ENCODE peak calls at places on chromosome 9, in five cellular contexts. One of them, this sample, is unnamed.

GRCh38 chr9:93471135-93471534 is 17.8 kb upstream of the FAM120AOS start:
- DNase-seq in heart left ventricle: no peak
- DNase-seq in neural crest cell: no peak
- DNase-seq in IMR-90: no peak
- DNase-seq in Peyer's patch: no peak
- DNase-seq in this sample: no peak

GRCh38 chr9:93671030-93671358 is 94.6 kb downstream of the PHF2 start:
- DNase-seq in IMR-90: no peak
- DNase-seq in neural crest cell: no peak
- DNase-seq in heart left ventricle: no peak
- DNase-seq in Peyer's patch: peak; percentile 1
- DNase-seq in this sample: no peak

GRCh38 chr9:92035687-92036410 is 79.4 kb downstream of the SPTLC1 start:
- DNase-seq in IMR-90: peak; percentile 94
- DNase-seq in neural crest cell: no peak
- DNase-seq in Peyer's patch: no peak
- DNase-seq in heart left ventricle: peak; percentile 27
- DNase-seq in this sample: no peak

GRCh38 chr9:121059998-121060636 is 10.0 kb upstream of the C5 start:
- DNase-seq in heart left ventricle: peak; percentile 27
- DNase-seq in Peyer's patch: no peak
- DNase-seq in neural crest cell: peak; percentile 32
- DNase-seq in IMR-90: peak; percentile 84
- DNase-seq in this sample: no peak

GRCh38 chr9:98128316-98128715 is 9.3 kb upstream of the TRIM14 start:
- DNase-seq in heart left ventricle: no peak
- DNase-seq in IMR-90: no peak
- DNase-seq in neural crest cell: no peak
- DNase-seq in Peyer's patch: no peak
- DNase-seq in this sample: no peak

GRCh38 chr9:19998823-19999455 is 210.1 kb upstream of the SLC24A2 start:
- DNase-seq in IMR-90: no peak
- DNase-seq in neural crest cell: no peak
- DNase-seq in Peyer's patch: no peak
- DNase-seq in heart left ventricle: no peak
- DNase-seq in this sample: no peak

GRCh38 chr9:129609486-129610192 is 11.3 kb downstream of the C9orf50 start:
- DNase-seq in neural crest cell: no peak
- DNase-seq in IMR-90: no peak
- DNase-seq in Peyer's patch: peak; percentile 66
- DNase-seq in heart left ventricle: peak; percentile 46
- DNase-seq in this sample: no peak

GRCh38 chr9:38671748-38672147 is 48.2 kb downstream of the FAM240B start:
- DNase-seq in IMR-90: no peak
- DNase-seq in Peyer's patch: no peak
- DNase-seq in neural crest cell: no peak
- DNase-seq in heart left ventricle: no peak
- DNase-seq in this sample: peak; percentile 16

GRCh38 chr9:34384368-34385165 is 7.9 kb upstream of the MYORG start:
- DNase-seq in IMR-90: no peak
- DNase-seq in Peyer's patch: no peak
- DNase-seq in neural crest cell: no peak
- DNase-seq in heart left ventricle: no peak
- DNase-seq in this sample: peak; percentile 29

GRCh38 chr9:106897681-106898080 is 34.7 kb downstream of the ZNF462 start:
- DNase-seq in IMR-90: no peak
- DNase-seq in Peyer's patch: no peak
- DNase-seq in neural crest cell: no peak
- DNase-seq in heart left ventricle: no peak
- DNase-seq in this sample: no peak

GRCh38 chr9:23492126-23493002 is 333.7 kb downstream of the ELAVL2 start:
- DNase-seq in Peyer's patch: no peak
- DNase-seq in heart left ventricle: no peak
- DNase-seq in neural crest cell: peak; percentile 21
- DNase-seq in IMR-90: peak; percentile 0
- DNase-seq in this sample: no peak

GRCh38 chr9:131545003-131545785 is at the start of gene PRRT1B:
- DNase-seq in IMR-90: no peak
- DNase-seq in neural crest cell: no peak
- DNase-seq in heart left ventricle: no peak
- DNase-seq in Peyer's patch: no peak
- DNase-seq in this sample: no peak

GRCh38 chr9:130448035-130448624 is 3.4 kb downstream of the ASS1 start:
- DNase-seq in IMR-90: peak; percentile 57
- DNase-seq in Peyer's patch: no peak
- DNase-seq in heart left ventricle: no peak
- DNase-seq in neural crest cell: no peak
- DNase-seq in this sample: no peak

GRCh38 chr9:97889941-97890557 is 32.3 kb downstream of the TRMO start:
- DNase-seq in neural crest cell: peak; percentile 45
- DNase-seq in Peyer's patch: peak; percentile 47
- DNase-seq in IMR-90: no peak
- DNase-seq in heart left ventricle: no peak
- DNase-seq in this sample: no peak

GRCh38 chr9:109414125-109414785 is 83.9 kb downstream of the PTPN3 start:
- DNase-seq in heart left ventricle: no peak
- DNase-seq in neural crest cell: no peak
- DNase-seq in IMR-90: no peak
- DNase-seq in Peyer's patch: no peak
- DNase-seq in this sample: no peak

GRCh38 chr9:100213730-100214477 is 114.9 kb downstream of the INVS start:
- DNase-seq in heart left ventricle: no peak
- DNase-seq in Peyer's patch: no peak
- DNase-seq in IMR-90: peak; percentile 88
- DNase-seq in neural crest cell: no peak
- DNase-seq in this sample: no peak

GRCh38 chr9:18566125-18566524 is 92.2 kb downstream of the ADAMTSL1 start:
- DNase-seq in Peyer's patch: no peak
- DNase-seq in neural crest cell: no peak
- DNase-seq in IMR-90: peak; percentile 91
- DNase-seq in heart left ventricle: no peak
- DNase-seq in this sample: no peak

GRCh38 chr9:126157409-126157808 is 169.2 kb upstream of the MVB12B start:
- DNase-seq in IMR-90: no peak
- DNase-seq in neural crest cell: no peak
- DNase-seq in Peyer's patch: no peak
- DNase-seq in heart left ventricle: no peak
- DNase-seq in this sample: peak; percentile 60

GRCh38 chr9:71924576-71924975 is 13.1 kb downstream of the C9orf85 start:
- DNase-seq in IMR-90: no peak
- DNase-seq in heart left ventricle: no peak
- DNase-seq in Peyer's patch: no peak
- DNase-seq in neural crest cell: no peak
- DNase-seq in this sample: no peak

GRCh38 chr9:112793213-112793810 is 42.8 kb downstream of the SNX30 start:
- DNase-seq in Peyer's patch: peak; percentile 76
- DNase-seq in heart left ventricle: peak; percentile 40
- DNase-seq in neural crest cell: peak; percentile 41
- DNase-seq in IMR-90: peak; percentile 56
- DNase-seq in this sample: no peak

GRCh38 chr9:112914524-112914923 is 23.8 kb upstream of the SLC46A2 start:
- DNase-seq in neural crest cell: no peak
- DNase-seq in heart left ventricle: no peak
- DNase-seq in IMR-90: no peak
- DNase-seq in Peyer's patch: no peak
- DNase-seq in this sample: no peak

GRCh38 chr9:114538241-114538640 is 33.0 kb upstream of the WHRN start:
- DNase-seq in heart left ventricle: no peak
- DNase-seq in Peyer's patch: peak; percentile 63
- DNase-seq in IMR-90: no peak
- DNase-seq in neural crest cell: no peak
- DNase-seq in this sample: no peak

GRCh38 chr9:108296056-108296455 is 559.7 kb downstream of the ACTL7B start:
- DNase-seq in neural crest cell: no peak
- DNase-seq in heart left ventricle: no peak
- DNase-seq in Peyer's patch: no peak
- DNase-seq in IMR-90: peak; percentile 71
- DNase-seq in this sample: no peak

GRCh38 chr9:132851421-132851792 is 26.7 kb downstream of the AK8 start:
- DNase-seq in Peyer's patch: no peak
- DNase-seq in neural crest cell: no peak
- DNase-seq in heart left ventricle: no peak
- DNase-seq in IMR-90: no peak
- DNase-seq in this sample: no peak

GRCh38 chr9:15144567-15145174 is 162.3 kb downstream of the TTC39B start:
- DNase-seq in heart left ventricle: no peak
- DNase-seq in neural crest cell: no peak
- DNase-seq in IMR-90: no peak
- DNase-seq in Peyer's patch: no peak
- DNase-seq in this sample: no peak

GRCh38 chr9:85040806-85041575 is 371.5 kb downstream of the NTRK2 start:
- DNase-seq in heart left ventricle: no peak
- DNase-seq in IMR-90: no peak
- DNase-seq in neural crest cell: peak; percentile 36
- DNase-seq in Peyer's patch: no peak
- DNase-seq in this sample: no peak

GRCh38 chr9:33154368-33154767 is 12.8 kb downstream of the B4GALT1 start:
- DNase-seq in IMR-90: no peak
- DNase-seq in Peyer's patch: no peak
- DNase-seq in neural crest cell: no peak
- DNase-seq in heart left ventricle: no peak
- DNase-seq in this sample: no peak

GRCh38 chr9:105822814-105823213 is 128.5 kb downstream of the TMEM38B start:
- DNase-seq in Peyer's patch: no peak
- DNase-seq in IMR-90: no peak
- DNase-seq in heart left ventricle: no peak
- DNase-seq in neural crest cell: no peak
- DNase-seq in this sample: no peak

GRCh38 chr9:108467653-108468324 is 388.0 kb downstream of the ACTL7B start:
- DNase-seq in Peyer's patch: no peak
- DNase-seq in neural crest cell: no peak
- DNase-seq in heart left ventricle: no peak
- DNase-seq in IMR-90: peak; percentile 47
- DNase-seq in this sample: no peak

DNA sequence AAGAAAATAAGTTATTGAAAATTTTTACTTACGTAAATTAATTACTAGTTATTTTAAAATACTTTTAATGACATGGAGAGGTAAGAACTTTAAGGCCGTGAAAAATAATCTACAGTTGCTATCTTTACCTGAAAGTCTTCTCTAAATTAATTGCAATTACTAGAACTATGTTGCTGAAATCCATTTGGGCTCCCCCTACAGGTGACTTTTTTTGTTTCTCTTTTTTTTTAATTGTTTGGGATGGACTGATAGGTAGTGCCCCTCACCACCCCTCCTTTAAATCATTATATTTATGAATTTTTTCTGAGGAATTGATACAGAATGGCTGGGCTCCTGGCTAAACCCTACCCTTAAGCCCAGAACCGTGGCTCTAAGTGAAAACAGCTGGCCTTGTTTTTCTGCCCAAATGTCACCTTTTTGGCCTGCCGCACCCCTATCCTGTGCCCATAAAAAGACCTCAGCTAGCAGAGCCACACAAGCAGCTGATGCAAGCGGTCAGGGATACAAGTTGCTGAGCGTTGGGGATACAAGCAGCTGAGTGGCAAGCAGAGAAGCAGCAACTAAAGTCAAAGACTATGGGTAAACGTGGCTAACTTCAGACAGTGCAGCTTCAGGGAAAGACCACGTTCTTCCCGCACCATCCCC is 315.2 kb upstream of the ACO1 start:
- DNase-seq in neural crest cell: no peak
- DNase-seq in Peyer's patch: no peak
- DNase-seq in IMR-90: no peak
- DNase-seq in heart left ventricle: no peak
- DNase-seq in this sample: no peak
- TF ChIP-seq CTCF in neural crest cell: peak; percentile 52
- TF ChIP-seq CTCF in Peyer's patch: no peak
- TF ChIP-seq CTCF in IMR-90: peak; percentile 22
- TF ChIP-seq CTCF in heart left ventricle: no peak
- TF ChIP-seq CTCF in this sample: peak; percentile 61

GRCh38 chr9:36100532-36100931 is 36.0 kb upstream of the GLIPR2 start:
- DNase-seq in Peyer's patch: no peak
- DNase-seq in IMR-90: peak; percentile 52
- DNase-seq in heart left ventricle: no peak
- DNase-seq in neural crest cell: no peak
- DNase-seq in this sample: no peak
- TF ChIP-seq CTCF in Peyer's patch: no peak
- TF ChIP-seq CTCF in IMR-90: peak; percentile 22
- TF ChIP-seq CTCF in heart left ventricle: no peak
- TF ChIP-seq CTCF in neural crest cell: no peak
- TF ChIP-seq CTCF in this sample: no peak

GRCh38 chr9:111483862-111484563 is at the start of gene ECPAS:
- DNase-seq in heart left ventricle: peak; percentile 68
- DNase-seq in IMR-90: peak; percentile 78
- DNase-seq in neural crest cell: peak; percentile 62
- DNase-seq in Peyer's patch: peak; percentile 65
- DNase-seq in this sample: peak; percentile 82
- TF ChIP-seq CTCF in heart left ventricle: no peak
- TF ChIP-seq CTCF in IMR-90: peak; percentile 13
- TF ChIP-seq CTCF in neural crest cell: no peak
- TF ChIP-seq CTCF in Peyer's patch: peak; percentile 29
- TF ChIP-seq CTCF in this sample: no peak

GRCh38 chr9:123645762-123646161 is 284.2 kb downstream of the DENND1A start:
- DNase-seq in Peyer's patch: no peak
- DNase-seq in IMR-90: no peak
- DNase-seq in heart left ventricle: no peak
- DNase-seq in neural crest cell: no peak
- DNase-seq in this sample: no peak

GRCh38 chr9:123645126-123645525 is 284.8 kb downstream of the DENND1A start:
- DNase-seq in IMR-90: no peak
- DNase-seq in heart left ventricle: no peak
- DNase-seq in Peyer's patch: no peak
- DNase-seq in neural crest cell: no peak
- DNase-seq in this sample: no peak

GRCh38 chr9:123643518-123643917 is 286.4 kb downstream of the DENND1A start:
- DNase-seq in IMR-90: no peak
- DNase-seq in neural crest cell: no peak
- DNase-seq in Peyer's patch: no peak
- DNase-seq in heart left ventricle: no peak
- DNase-seq in this sample: no peak

GRCh38 chr9:123649909-123650308 is 280.0 kb downstream of the DENND1A start:
- DNase-seq in IMR-90: no peak
- DNase-seq in Peyer's patch: no peak
- DNase-seq in neural crest cell: no peak
- DNase-seq in heart left ventricle: no peak
- DNase-seq in this sample: no peak

DNA sequence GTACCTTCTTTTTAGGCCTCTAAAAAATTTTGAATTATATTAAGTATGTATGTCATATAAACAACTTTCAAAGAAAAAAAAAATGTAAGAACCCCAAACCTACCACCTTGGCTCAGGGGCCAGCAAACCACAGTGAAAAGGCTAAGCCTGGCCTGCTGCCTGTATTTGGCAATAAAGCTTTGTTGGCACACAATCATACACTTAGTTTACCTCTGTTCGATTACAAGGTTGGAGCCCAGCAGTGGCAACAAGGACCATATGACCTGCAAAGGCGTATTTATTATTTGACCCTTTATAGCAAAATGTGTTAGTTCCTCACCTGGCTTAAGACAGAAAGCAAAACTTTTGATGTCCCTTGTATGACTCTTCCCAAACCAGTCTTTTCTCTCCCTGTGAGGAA is 282.8 kb downstream of the DENND1A start:
- DNase-seq in heart left ventricle: no peak
- DNase-seq in IMR-90: no peak
- DNase-seq in Peyer's patch: no peak
- DNase-seq in neural crest cell: no peak
- DNase-seq in this sample: no peak
- TF ChIP-seq CTCF in heart left ventricle: no peak
- TF ChIP-seq CTCF in IMR-90: no peak
- TF ChIP-seq CTCF in Peyer's patch: no peak
- TF ChIP-seq CTCF in neural crest cell: no peak
- TF ChIP-seq CTCF in this sample: no peak

This sample was measured in type B pancreatic cell.